ENCODE peak calls at places on chromosome 22, in nine cellular contexts. W is cardiac muscle cell, P is activated T-cell treated with anti-CD3 and anti-CD28 coated beads for 24 hours, Y is Caco-2, O is T-helper 1 cell, A is OCI-M1, K is iPS-NIHi11, R is mucosa of descending colon, F is GM19239. B is an unnamed sample.

GRCh38 chr22:42939941-42940653 is 74.9 kb downstream of the PACSIN2 start:
- DNase-seq in W (peak; percentile 77), P (no peak), Y (peak; percentile 51), O (no peak), A (no peak), K (peak; percentile 42), R (peak; percentile 80), F (no peak), B (peak; percentile 88)

GRCh38 chr22:49789289-49790141 is 38.2 kb downstream of the BRD1 start:
- DNase-seq in W (peak; percentile 70), P (no peak), Y (no peak), O (peak; percentile 26), A (no peak), K (no peak), R (peak; percentile 55), F (no peak), B (peak; percentile 10)

GRCh38 chr22:32880906-32881596 is 79.5 kb downstream of the TIMP3 start:
- DNase-seq in W (peak; percentile 95), P (peak; percentile 7), Y (no peak), O (no peak), A (peak; percentile 96), K (peak; percentile 24), R (peak; percentile 63), F (no peak), B (no peak)

GRCh38 chr22:39173787-39174497 is 21.5 kb upstream of the CBX7 start:
- DNase-seq in W (peak; percentile 23), P (no peak), Y (no peak), O (peak; percentile 21), A (no peak), K (no peak), R (peak; percentile 52), F (no peak), B (no peak)

GRCh38 chr22:30045901-30046715 is 34.2 kb upstream of the HORMAD2 start:
- DNase-seq in W (no peak), P (no peak), Y (no peak), O (no peak), A (no peak), K (no peak), R (no peak), F (no peak), B (no peak)

GRCh38 chr22:24410110-24410856 is 17.1 kb upstream of the ADORA2A start:
- DNase-seq in W (no peak), P (no peak), Y (no peak), O (no peak), A (no peak), K (peak; percentile 5), R (no peak), F (no peak), B (no peak)

GRCh38 chr22:49201046-49201970 is 626.4 kb downstream of the BRD1 start:
- DNase-seq in W (no peak), P (no peak), Y (peak; percentile 14), O (no peak), A (no peak), K (no peak), R (no peak), F (no peak), B (no peak)

GRCh38 chr22:48068323-48068722 is 1305.9 kb downstream of the TBC1D22A start:
- DNase-seq in W (no peak), P (no peak), Y (no peak), O (no peak), A (no peak), K (no peak), R (no peak), F (no peak), B (no peak)

GRCh38 chr22:43018615-43019014 is 3.7 kb upstream of the PACSIN2 start:
- DNase-seq in W (no peak), P (no peak), Y (no peak), O (no peak), A (no peak), K (no peak), R (no peak), F (no peak), B (peak; percentile 86)

GRCh38 chr22:38935023-38935422 is 22.4 kb upstream of the APOBEC3A start:
- DNase-seq in W (no peak), P (no peak), Y (no peak), O (no peak), A (no peak), K (no peak), R (peak; percentile 98), F (no peak), B (no peak)

GRCh38 chr22:31683181-31684105 is 21.4 kb upstream of the PISD start:
- DNase-seq in W (no peak), P (no peak), Y (no peak), O (no peak), A (no peak), K (no peak), R (peak; percentile 8), F (no peak), B (no peak)

GRCh38 chr22:45397806-45398205 is 15.6 kb downstream of the SMC1B start:
- DNase-seq in W (no peak), P (no peak), Y (no peak), O (no peak), A (no peak), K (no peak), R (no peak), F (no peak), B (peak; percentile 17)

GRCh38 chr22:30920407-30920806 is 48.2 kb downstream of the MORC2 start:
- DNase-seq in W (peak; percentile 79), P (peak; percentile 78), Y (peak; percentile 73), O (peak; percentile 68), A (peak; percentile 80), K (peak; percentile 87), R (peak; percentile 68), F (peak; percentile 83), B (peak; percentile 32)

GRCh38 chr22:26452236-26453016 is 23.4 kb downstream of the ASPHD2 start:
- DNase-seq in W (no peak), P (no peak), Y (no peak), O (no peak), A (no peak), K (peak; percentile 47), R (no peak), F (no peak), B (no peak)

GRCh38 chr22:34096770-34097169 is 176.5 kb upstream of the LARGE1 start:
- DNase-seq in W (no peak), P (no peak), Y (no peak), O (no peak), A (no peak), K (no peak), R (no peak), F (no peak), B (no peak)

GRCh38 chr22:45842141-45842831 is 134.7 kb downstream of the WNT7B start:
- DNase-seq in W (peak; percentile 29), P (no peak), Y (no peak), O (no peak), A (no peak), K (no peak), R (no peak), F (no peak), B (no peak)

GRCh38 chr22:39283312-39284141 is 35.9 kb downstream of the RPL3 start:
- DNase-seq in W (peak; percentile 69), P (no peak), Y (no peak), O (no peak), A (peak; percentile 74), K (peak; percentile 56), R (peak; percentile 69), F (no peak), B (peak; percentile 86)

GRCh38 chr22:21041937-21042336 is 3.8 kb upstream of the LRRC74B start:
- DNase-seq in W (no peak), P (no peak), Y (no peak), O (no peak), A (no peak), K (no peak), R (no peak), F (no peak), B (no peak)

GRCh38 chr22:42300286-42301071 is 30.0 kb upstream of the TCF20 start:
- DNase-seq in W (no peak), P (no peak), Y (peak; percentile 79), O (peak; percentile 15), A (peak; percentile 77), K (no peak), R (no peak), F (peak; percentile 74), B (no peak)

GRCh38 chr22:41252365-41252764 is 11.6 kb upstream of the CHADL start:
- DNase-seq in W (no peak), P (no peak), Y (no peak), O (no peak), A (no peak), K (no peak), R (no peak), F (no peak), B (no peak)

GRCh38 chr22:43481528-43482309 is 69.9 kb downstream of the MPPED1 start:
- DNase-seq in W (no peak), P (no peak), Y (no peak), O (no peak), A (peak; percentile 35), K (no peak), R (no peak), F (no peak), B (peak; percentile 18)

GRCh38 chr22:24601217-24602104 is 1.5 kb upstream of the GGT1 start:
- DNase-seq in W (no peak), P (no peak), Y (no peak), O (no peak), A (no peak), K (no peak), R (peak; percentile 90), F (no peak), B (peak; percentile 66)

GRCh38 chr22:41862530-41863266 is 29.8 kb downstream of the SREBF2 start:
- DNase-seq in W (no peak), P (peak; percentile 52), Y (no peak), O (no peak), A (no peak), K (no peak), R (no peak), F (peak; percentile 52), B (no peak)

GRCh38 chr22:44625981-44626687 is 75.9 kb upstream of the PRR5 start:
- DNase-seq in W (peak; percentile 70), P (peak; percentile 69), Y (peak; percentile 67), O (peak; percentile 65), A (peak; percentile 72), K (peak; percentile 85), R (peak; percentile 69), F (peak; percentile 90), B (peak; percentile 51)

GRCh38 chr22:22546490-22546889 is 12.6 kb downstream of the PRAME start:
- DNase-seq in W (peak; percentile 71), P (no peak), Y (no peak), O (no peak), A (no peak), K (no peak), R (no peak), F (no peak), B (no peak)

GRCh38 chr22:42270178-42270511 is 308 bp downstream of the TCF20 start:
- DNase-seq in W (no peak), P (no peak), Y (peak; percentile 76), O (no peak), A (peak; percentile 51), K (peak; percentile 89), R (no peak), F (no peak), B (no peak)

GRCh38 chr22:27790396-27791216 is 10.9 kb downstream of the MN1 start:
- DNase-seq in W (no peak), P (no peak), Y (no peak), O (no peak), A (no peak), K (no peak), R (no peak), F (no peak), B (no peak)

GRCh38 chr22:45009881-45010531 is at the start of gene PHF21B:
- DNase-seq in W (peak; percentile 62), P (peak; percentile 20), Y (no peak), O (no peak), A (no peak), K (peak; percentile 91), R (no peak), F (peak; percentile 59), B (no peak)

GRCh38 chr22:23576681-23577080 is 3.4 kb downstream of the IGLL1 start:
- DNase-seq in W (no peak), P (no peak), Y (no peak), O (no peak), A (no peak), K (no peak), R (no peak), F (no peak), B (no peak)

GRCh38 chr22:37052386-37053309 is 1.1 kb downstream of the KCTD17 start:
- DNase-seq in W (no peak), P (no peak), Y (no peak), O (no peak), A (no peak), K (no peak), R (no peak), F (no peak), B (no peak)

GRCh38 chr22:19868773-19869471 is 14.2 kb upstream of the GNB1L start:
- DNase-seq in W (no peak), P (no peak), Y (no peak), O (no peak), A (no peak), K (no peak), R (peak; percentile 57), F (no peak), B (no peak)

B was measured in HepG2.